ENCODE peak calls at places on chromosome 7, in ten cellular contexts. One of them, this sample, is unnamed.
A peak's percentile ranks its signal among the peaks of the same experiment; 100 is the strongest.

GRCh38 chr7:43112941-43113621 is 634 bp downstream of the HECW1 start:
- DNase-seq in tibial nerve: no peak
- DNase-seq in B cell: no peak
- DNase-seq in cardiac fibroblast: peak; percentile 60
- DNase-seq in A549: peak; percentile 7
- DNase-seq in OCI-LY7: no peak
- DNase-seq in lung: no peak
- DNase-seq in AG10803: peak; percentile 56
- DNase-seq in type B pancreatic cell: peak; percentile 71
- DNase-seq in transverse colon: no peak
- DNase-seq in this sample: peak; percentile 40

GRCh38 chr7:155913311-155913710 is 101.0 kb upstream of the SHH start:
- DNase-seq in A549: no peak
- DNase-seq in OCI-LY7: no peak
- DNase-seq in B cell: no peak
- DNase-seq in type B pancreatic cell: no peak
- DNase-seq in cardiac fibroblast: peak; percentile 35
- DNase-seq in lung: no peak
- DNase-seq in tibial nerve: no peak
- DNase-seq in AG10803: no peak
- DNase-seq in transverse colon: no peak
- DNase-seq in this sample: no peak

GRCh38 chr7:24714676-24715010 is 42.6 kb downstream of the GSDME start:
- DNase-seq in cardiac fibroblast: no peak
- DNase-seq in transverse colon: no peak
- DNase-seq in B cell: no peak
- DNase-seq in lung: peak; percentile 19
- DNase-seq in OCI-LY7: no peak
- DNase-seq in type B pancreatic cell: no peak
- DNase-seq in AG10803: no peak
- DNase-seq in tibial nerve: no peak
- DNase-seq in A549: no peak
- DNase-seq in this sample: no peak

GRCh38 chr7:55360486-55360885 is 4.7 kb upstream of the LANCL2 start:
- DNase-seq in cardiac fibroblast: peak; percentile 14
- DNase-seq in AG10803: no peak
- DNase-seq in B cell: no peak
- DNase-seq in A549: no peak
- DNase-seq in type B pancreatic cell: no peak
- DNase-seq in lung: no peak
- DNase-seq in tibial nerve: no peak
- DNase-seq in transverse colon: no peak
- DNase-seq in OCI-LY7: no peak
- DNase-seq in this sample: no peak

GRCh38 chr7:23494009-23494408 is 23.7 kb upstream of the IGF2BP3 start:
- DNase-seq in tibial nerve: no peak
- DNase-seq in B cell: no peak
- DNase-seq in type B pancreatic cell: no peak
- DNase-seq in AG10803: no peak
- DNase-seq in lung: no peak
- DNase-seq in OCI-LY7: no peak
- DNase-seq in cardiac fibroblast: no peak
- DNase-seq in A549: no peak
- DNase-seq in transverse colon: no peak
- DNase-seq in this sample: no peak

GRCh38 chr7:43071604-43072003 is 40.8 kb upstream of the HECW1 start:
- DNase-seq in tibial nerve: no peak
- DNase-seq in AG10803: peak; percentile 4
- DNase-seq in transverse colon: no peak
- DNase-seq in lung: no peak
- DNase-seq in type B pancreatic cell: no peak
- DNase-seq in A549: peak; percentile 19
- DNase-seq in OCI-LY7: peak; percentile 73
- DNase-seq in B cell: no peak
- DNase-seq in cardiac fibroblast: peak; percentile 14
- DNase-seq in this sample: peak; percentile 11

GRCh38 chr7:37315752-37316711 is 132.6 kb downstream of the ELMO1 start:
- DNase-seq in cardiac fibroblast: peak; percentile 16
- DNase-seq in tibial nerve: peak; percentile 64
- DNase-seq in transverse colon: no peak
- DNase-seq in lung: peak; percentile 46
- DNase-seq in AG10803: no peak
- DNase-seq in A549: no peak
- DNase-seq in type B pancreatic cell: no peak
- DNase-seq in OCI-LY7: no peak
- DNase-seq in B cell: no peak
- DNase-seq in this sample: peak; percentile 11

GRCh38 chr7:13998866-13999265 is 9.4 kb upstream of the ETV1 start:
- DNase-seq in OCI-LY7: no peak
- DNase-seq in lung: no peak
- DNase-seq in B cell: no peak
- DNase-seq in transverse colon: no peak
- DNase-seq in AG10803: no peak
- DNase-seq in A549: no peak
- DNase-seq in cardiac fibroblast: no peak
- DNase-seq in type B pancreatic cell: no peak
- DNase-seq in tibial nerve: no peak
- DNase-seq in this sample: peak; percentile 15

GRCh38 chr7:77349141-77349540 is 67.0 kb downstream of the GSAP start:
- DNase-seq in tibial nerve: no peak
- DNase-seq in OCI-LY7: no peak
- DNase-seq in transverse colon: no peak
- DNase-seq in B cell: no peak
- DNase-seq in cardiac fibroblast: peak; percentile 49
- DNase-seq in AG10803: peak; percentile 25
- DNase-seq in type B pancreatic cell: no peak
- DNase-seq in A549: no peak
- DNase-seq in lung: no peak
- DNase-seq in this sample: no peak

GRCh38 chr7:81447351-81447952 is 322.4 kb downstream of the HGF start:
- DNase-seq in OCI-LY7: no peak
- DNase-seq in AG10803: peak; percentile 68
- DNase-seq in type B pancreatic cell: no peak
- DNase-seq in cardiac fibroblast: peak; percentile 78
- DNase-seq in B cell: no peak
- DNase-seq in lung: no peak
- DNase-seq in A549: peak; percentile 83
- DNase-seq in transverse colon: peak; percentile 16
- DNase-seq in tibial nerve: peak; percentile 33
- DNase-seq in this sample: peak; percentile 79

GRCh38 chr7:51314726-51315125 is 1.9 kb downstream of the COBL start:
- DNase-seq in A549: no peak
- DNase-seq in tibial nerve: no peak
- DNase-seq in OCI-LY7: no peak
- DNase-seq in lung: no peak
- DNase-seq in cardiac fibroblast: no peak
- DNase-seq in AG10803: no peak
- DNase-seq in transverse colon: no peak
- DNase-seq in B cell: no peak
- DNase-seq in type B pancreatic cell: no peak
- DNase-seq in this sample: no peak

GRCh38 chr7:51315393-51316261 is 982 bp downstream of the COBL start:
- DNase-seq in A549: peak; percentile 60
- DNase-seq in AG10803: no peak
- DNase-seq in OCI-LY7: no peak
- DNase-seq in lung: peak; percentile 48
- DNase-seq in B cell: no peak
- DNase-seq in tibial nerve: no peak
- DNase-seq in cardiac fibroblast: peak; percentile 2
- DNase-seq in transverse colon: peak; percentile 78
- DNase-seq in type B pancreatic cell: no peak
- DNase-seq in this sample: peak; percentile 1

GRCh38 chr7:51311166-51311565 is 5.4 kb downstream of the COBL start:
- DNase-seq in lung: no peak
- DNase-seq in B cell: no peak
- DNase-seq in type B pancreatic cell: no peak
- DNase-seq in tibial nerve: no peak
- DNase-seq in cardiac fibroblast: no peak
- DNase-seq in A549: no peak
- DNase-seq in AG10803: no peak
- DNase-seq in transverse colon: no peak
- DNase-seq in OCI-LY7: no peak
- DNase-seq in this sample: no peak

GRCh38 chr7:51314041-51314440 is 2.6 kb downstream of the COBL start:
- DNase-seq in OCI-LY7: no peak
- DNase-seq in cardiac fibroblast: no peak
- DNase-seq in lung: no peak
- DNase-seq in B cell: no peak
- DNase-seq in A549: no peak
- DNase-seq in transverse colon: no peak
- DNase-seq in AG10803: no peak
- DNase-seq in tibial nerve: no peak
- DNase-seq in type B pancreatic cell: no peak
- DNase-seq in this sample: no peak

DNA sequence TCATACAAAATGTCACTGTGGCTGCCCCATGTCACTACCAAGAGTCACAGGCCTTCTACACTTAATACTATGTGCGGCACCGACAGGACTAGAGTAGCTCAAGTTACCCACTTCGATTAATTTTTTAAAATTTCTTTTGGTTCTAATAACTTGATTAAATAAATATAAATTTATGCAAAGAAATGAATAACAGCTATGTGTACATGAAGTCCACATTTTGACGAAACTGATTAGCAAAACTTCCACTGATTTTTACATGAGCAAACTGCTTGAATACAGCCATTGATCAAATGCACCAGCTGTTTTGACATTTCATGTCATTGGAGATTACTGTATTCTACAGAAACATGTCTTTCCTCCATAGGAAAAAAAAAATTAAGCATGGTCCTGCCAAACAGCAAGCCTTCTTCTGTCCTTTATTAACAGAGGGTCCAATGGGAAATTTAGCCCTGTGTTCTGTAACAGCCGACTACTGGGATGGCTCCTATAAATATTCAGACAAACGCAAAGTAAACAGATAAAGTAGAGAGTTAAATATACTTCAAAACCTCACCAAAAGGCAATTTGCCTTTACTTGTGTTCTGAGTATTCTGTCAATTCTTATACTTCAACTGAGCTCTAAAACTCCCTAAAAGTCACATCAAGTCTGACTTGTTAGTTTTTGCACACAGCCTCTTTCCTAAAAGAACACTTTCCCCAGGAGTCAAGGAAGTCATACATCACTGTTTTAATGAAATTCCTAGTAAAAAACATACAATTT is 3.2 kb downstream of the COBL start:
- DNase-seq in cardiac fibroblast: no peak
- DNase-seq in A549: no peak
- DNase-seq in tibial nerve: no peak
- DNase-seq in AG10803: no peak
- DNase-seq in transverse colon: no peak
- DNase-seq in type B pancreatic cell: no peak
- DNase-seq in lung: no peak
- DNase-seq in B cell: no peak
- DNase-seq in OCI-LY7: no peak
- DNase-seq in this sample: no peak
- TF ChIP-seq CTCF in cardiac fibroblast: no peak
- TF ChIP-seq CTCF in A549: no peak
- TF ChIP-seq CTCF in tibial nerve: no peak
- TF ChIP-seq CTCF in AG10803: no peak
- TF ChIP-seq CTCF in transverse colon: no peak
- TF ChIP-seq CTCF in type B pancreatic cell: no peak
- TF ChIP-seq CTCF in lung: no peak
- TF ChIP-seq CTCF in B cell: no peak
- TF ChIP-seq CTCF in OCI-LY7: no peak
- TF ChIP-seq CTCF in this sample: no peak

DNA sequence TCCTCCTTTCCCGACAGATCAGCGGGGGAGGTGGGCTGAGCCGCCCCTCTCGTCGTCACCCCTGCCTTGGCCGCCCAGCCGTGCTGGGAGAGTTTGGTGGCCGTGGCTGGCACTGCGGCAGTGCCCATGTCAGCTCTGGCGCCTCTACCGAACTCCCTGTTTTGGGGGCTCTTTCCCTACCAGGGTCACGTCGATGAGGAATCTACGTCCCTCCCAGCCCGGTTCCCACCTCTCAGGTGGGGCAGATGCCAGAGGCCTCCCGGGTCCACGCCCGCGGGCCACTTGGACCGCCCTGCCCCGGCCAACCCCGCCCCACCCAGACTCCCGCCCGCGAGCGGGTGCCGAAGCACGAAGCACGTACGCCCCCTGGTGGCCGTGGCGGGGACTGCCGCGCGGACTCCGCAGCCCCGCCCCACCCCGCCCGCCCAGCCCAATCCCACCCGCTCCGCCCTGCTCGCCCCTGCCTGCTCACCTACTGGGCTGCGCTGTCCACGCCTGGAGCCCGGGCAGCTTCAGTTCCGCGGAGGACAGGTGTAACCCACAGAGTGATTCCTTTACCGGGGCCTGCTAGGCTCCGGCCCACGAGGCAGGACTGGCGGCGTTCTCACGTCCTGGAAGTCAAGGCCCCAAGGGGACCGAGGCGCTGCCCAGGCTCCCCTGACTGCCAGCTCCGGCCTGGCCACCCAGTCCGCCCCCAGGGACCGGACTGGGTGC is 127.0 kb downstream of the UBE2H start:
- DNase-seq in tibial nerve: peak; percentile 84
- DNase-seq in transverse colon: peak; percentile 92
- DNase-seq in lung: peak; percentile 92
- DNase-seq in A549: peak; percentile 91
- DNase-seq in type B pancreatic cell: peak; percentile 93
- DNase-seq in B cell: peak; percentile 86
- DNase-seq in AG10803: peak; percentile 61
- DNase-seq in cardiac fibroblast: peak; percentile 71
- DNase-seq in OCI-LY7: peak; percentile 78
- DNase-seq in this sample: peak; percentile 48
- TF ChIP-seq CTCF in tibial nerve: peak; percentile 99
- TF ChIP-seq CTCF in transverse colon: peak; percentile 54
- TF ChIP-seq CTCF in lung: peak; percentile 55
- TF ChIP-seq CTCF in A549: peak; percentile 96
- TF ChIP-seq CTCF in type B pancreatic cell: peak; percentile 97
- TF ChIP-seq CTCF in B cell: peak; percentile 95
- TF ChIP-seq CTCF in AG10803: peak; percentile 43
- TF ChIP-seq CTCF in cardiac fibroblast: peak; percentile 26
- TF ChIP-seq CTCF in OCI-LY7: peak; percentile 64
- TF ChIP-seq CTCF in this sample: no peak

DNA sequence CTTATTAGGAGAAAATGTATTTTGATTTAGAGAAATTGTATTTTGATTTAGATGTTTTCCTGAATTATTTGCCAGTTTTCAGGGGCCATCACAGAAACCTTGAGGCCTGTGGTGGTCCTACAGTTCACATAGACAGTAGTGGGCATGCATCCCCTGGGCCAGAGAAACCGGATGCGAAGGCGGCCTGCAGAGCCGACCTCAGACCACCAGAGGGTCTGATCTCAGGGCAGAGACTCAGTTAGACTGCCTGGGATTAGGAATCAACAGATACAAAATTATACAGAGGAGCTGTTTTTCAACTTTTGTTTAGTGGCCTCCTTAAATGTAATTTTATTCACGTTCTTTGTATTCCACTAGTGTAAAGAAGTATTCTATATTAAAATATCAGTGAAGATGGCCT is 158.4 kb downstream of the PAXIP1 start:
- DNase-seq in tibial nerve: no peak
- DNase-seq in B cell: no peak
- DNase-seq in OCI-LY7: no peak
- DNase-seq in AG10803: no peak
- DNase-seq in cardiac fibroblast: no peak
- DNase-seq in A549: no peak
- DNase-seq in type B pancreatic cell: no peak
- DNase-seq in transverse colon: no peak
- DNase-seq in lung: no peak
- DNase-seq in this sample: no peak
- TF ChIP-seq CTCF in tibial nerve: no peak
- TF ChIP-seq CTCF in B cell: no peak
- TF ChIP-seq CTCF in OCI-LY7: peak; percentile 12
- TF ChIP-seq CTCF in AG10803: no peak
- TF ChIP-seq CTCF in cardiac fibroblast: no peak
- TF ChIP-seq CTCF in A549: no peak
- TF ChIP-seq CTCF in type B pancreatic cell: no peak
- TF ChIP-seq CTCF in transverse colon: no peak
- TF ChIP-seq CTCF in lung: no peak
- TF ChIP-seq CTCF in this sample: no peak

GRCh38 chr7:20158684-20159083 is 58.5 kb downstream of the MACC1 start:
- DNase-seq in cardiac fibroblast: peak; percentile 66
- DNase-seq in lung: no peak
- DNase-seq in transverse colon: no peak
- DNase-seq in tibial nerve: no peak
- DNase-seq in type B pancreatic cell: no peak
- DNase-seq in A549: no peak
- DNase-seq in OCI-LY7: peak; percentile 19
- DNase-seq in AG10803: peak; percentile 32
- DNase-seq in B cell: no peak
- DNase-seq in this sample: peak; percentile 40
- TF ChIP-seq CTCF in cardiac fibroblast: peak; percentile 40
- TF ChIP-seq CTCF in lung: no peak
- TF ChIP-seq CTCF in transverse colon: peak; percentile 15
- TF ChIP-seq CTCF in tibial nerve: peak; percentile 34
- TF ChIP-seq CTCF in type B pancreatic cell: peak; percentile 27
- TF ChIP-seq CTCF in A549: no peak
- TF ChIP-seq CTCF in OCI-LY7: peak; percentile 64
- TF ChIP-seq CTCF in AG10803: peak; percentile 38
- TF ChIP-seq CTCF in B cell: peak; percentile 29
- TF ChIP-seq CTCF in this sample: peak; percentile 28